ENCODE peak calls at places on chromosomes 13 and 19, in eight cellular contexts. Z is body of pancreas; F is T-helper 2 cell; U is ovary; Q is memory B cell; V is CD8-positive, alpha-beta memory T cell; N is AG08395; J is T-cell. C is an unnamed sample.

GRCh38 chr19:12400618-12401502 is at the start of gene ZNF799:
- DNase-seq in Z (peak), F (peak), U (peak), Q (peak), V (peak), N (peak), J (peak), C (peak)

GRCh38 chr19:18317998-18318800 is 4.7 kb downstream of the LSM4 start:
- DNase-seq in Z (no peak), F (no peak), U (no peak), Q (no peak), V (peak), N (no peak), J (peak), C (no peak)

GRCh38 chr13:111789420-111789819 is 277.5 kb upstream of the SOX1 start:
- DNase-seq in Z (no peak), F (no peak), U (no peak), Q (no peak), V (peak), N (no peak), J (no peak), C (peak)

GRCh38 chr19:18683109-18683954 is at the start of gene CRTC1:
- DNase-seq in Z (peak), F (peak), U (peak), Q (peak), V (peak), N (peak), J (peak), C (peak)

GRCh38 chr13:101708115-101708514 is 255.6 kb downstream of the ITGBL1 start:
- DNase-seq in Z (no peak), F (no peak), U (no peak), Q (no peak), V (no peak), N (no peak), J (no peak), C (no peak)

GRCh38 chr13:73943137-73943964 is 190.9 kb downstream of the KLF12 start:
- DNase-seq in Z (no peak), F (no peak), U (no peak), Q (no peak), V (no peak), N (no peak), J (no peak), C (no peak)

GRCh38 chr19:29620931-29621351 is 14.9 kb downstream of the POP4 start:
- DNase-seq in Z (no peak), F (peak), U (no peak), Q (no peak), V (peak), N (no peak), J (no peak), C (no peak)

GRCh38 chr13:30861836-30862467 is 44.1 kb upstream of the MEDAG start:
- DNase-seq in Z (no peak), F (no peak), U (no peak), Q (no peak), V (no peak), N (no peak), J (no peak), C (no peak)

GRCh38 chr13:48370815-48371214 is 42.1 kb downstream of the LPAR6 start:
- DNase-seq in Z (no peak), F (no peak), U (no peak), Q (no peak), V (no peak), N (no peak), J (no peak), C (no peak)

GRCh38 chr19:16051254-16052025 is 24.9 kb upstream of the TPM4 start:
- DNase-seq in Z (no peak), F (no peak), U (no peak), Q (no peak), V (peak), N (no peak), J (peak), C (peak)

GRCh38 chr13:30679483-30680330 is 55.6 kb upstream of the ALOX5AP start:
- DNase-seq in Z (no peak), F (no peak), U (no peak), Q (peak), V (peak), N (peak), J (peak), C (peak)

GRCh38 chr19:35225951-35226350 is 2.6 kb downstream of the FAM187B start:
- DNase-seq in Z (no peak), F (no peak), U (no peak), Q (no peak), V (no peak), N (no peak), J (no peak), C (no peak)

GRCh38 chr13:104414181-104414580 is 1348.0 kb upstream of the SLC10A2 start:
- DNase-seq in Z (no peak), F (no peak), U (no peak), Q (no peak), V (no peak), N (no peak), J (no peak), C (no peak)

GRCh38 chr13:57970404-57970803 is 338.9 kb downstream of the PCDH17 start:
- DNase-seq in Z (no peak), F (no peak), U (no peak), Q (no peak), V (no peak), N (no peak), J (no peak), C (no peak)

GRCh38 chr19:39416152-39416551 is 3.7 kb downstream of the PLEKHG2 start:
- DNase-seq in Z (no peak), F (no peak), U (peak), Q (no peak), V (no peak), N (no peak), J (no peak), C (no peak)

GRCh38 chr13:47858678-47859050 is 142.4 kb downstream of the SUCLA2 start:
- DNase-seq in Z (no peak), F (no peak), U (no peak), Q (no peak), V (no peak), N (peak), J (no peak), C (no peak)

GRCh38 chr13:102870677-102871415 is 25.0 kb downstream of the ERCC5 start:
- DNase-seq in Z (peak), F (peak), U (peak), Q (peak), V (peak), N (peak), J (peak), C (peak)

GRCh38 chr13:84844473-84844872 is 954.7 kb downstream of the SLITRK6 start:
- DNase-seq in Z (no peak), F (no peak), U (no peak), Q (no peak), V (no peak), N (no peak), J (no peak), C (peak)

GRCh38 chr19:45767881-45768643 is 990 bp downstream of the SIX5 start:
- DNase-seq in Z (peak), F (no peak), U (peak), Q (no peak), V (no peak), N (no peak), J (peak), C (no peak)

GRCh38 chr13:111658150-111659100 is 338.0 kb downstream of the TEX29 start:
- DNase-seq in Z (no peak), F (no peak), U (no peak), Q (no peak), V (no peak), N (no peak), J (no peak), C (no peak)

GRCh38 chr13:59038824-59039223 is 1124.9 kb downstream of the DIAPH3 start:
- DNase-seq in Z (no peak), F (no peak), U (no peak), Q (no peak), V (no peak), N (no peak), J (no peak), C (no peak)